ENCODE peak calls at places on chromosomes 7 and 10, in four cellular contexts. F is T1000, Q is right cardiac atrium, M is stromal cell of bone marrow. O is an unnamed sample.

GRCh38 chr7:32275216-32275979 is 205.2 kb upstream of the PDE1C start:
- DNase-seq in F (no peak), Q (no peak), M (no peak), O (no peak)

GRCh38 chr7:148932-149855 is 43.2 kb upstream of the FAM20C start:
- DNase-seq in F (peak; percentile 96), Q (peak; percentile 99), M (peak; percentile 98), O (peak; percentile 99)

GRCh38 chr10:2921956-2922680 is 145.2 kb upstream of the PFKP start:
- DNase-seq in F (no peak), Q (no peak), M (no peak), O (no peak)

GRCh38 chr7:50416509-50417299 is 33.4 kb downstream of the FIGNL1 start:
- DNase-seq in F (no peak), Q (no peak), M (no peak), O (no peak)

GRCh38 chr10:46525824-46526681 is 30.4 kb downstream of the GPRIN2 start:
- DNase-seq in F (no peak), Q (no peak), M (no peak), O (no peak)

GRCh38 chr10:102159051-102159597 is 6.9 kb downstream of the NOLC1 start:
- DNase-seq in F (no peak), Q (no peak), M (no peak), O (no peak)

GRCh38 chr10:89442347-89442746 is 28.0 kb downstream of the IFIT5 start:
- DNase-seq in F (no peak), Q (no peak), M (no peak), O (no peak)

GRCh38 chr7:46651070-46651469 is 730.0 kb upstream of the IGFBP3 start:
- DNase-seq in F (no peak), Q (no peak), M (no peak), O (no peak)

GRCh38 chr7:2299131-2299829 is 15.0 kb downstream of the SNX8 start:
- DNase-seq in F (no peak), Q (peak; percentile 66), M (peak; percentile 91), O (peak; percentile 82)

GRCh38 chr10:103814626-103815370 is 40.6 kb downstream of the SH3PXD2A start:
- DNase-seq in F (no peak), Q (no peak), M (no peak), O (no peak)

GRCh38 chr7:99102809-99103690 is 40.9 kb downstream of the SMURF1 start:
- DNase-seq in F (no peak), Q (no peak), M (peak; percentile 52), O (no peak)

GRCh38 chr7:50640779-50641178 is 75.6 kb upstream of the DDC start:
- DNase-seq in F (no peak), Q (peak; percentile 36), M (no peak), O (no peak)